ENCODE peak calls at places on chromosomes 5 and 9, in seven cellular contexts. S is progenitor cell of endocrine pancreas, F is spleen, M is bronchial epithelial cell, L is brain microvascular endothelial cell, D is PC-3, X is GM13977. Z is an unnamed sample.

GRCh38 chr9:137320555-137321384 is 18.7 kb upstream of the NRARP start:
- DNase-seq in S (no peak), F (peak), M (no peak), L (no peak), D (no peak), X (peak), Z (no peak)

GRCh38 chr9:132748450-132748849 is 78.2 kb downstream of the GTF3C4 start:
- DNase-seq in S (no peak), F (peak), M (no peak), L (peak), D (no peak), X (no peak), Z (no peak)

GRCh38 chr9:128927731-128928411 is 7.1 kb downstream of the PHYHD1 start:
- DNase-seq in S (peak), F (no peak), M (no peak), L (peak), D (peak), X (peak), Z (peak)

GRCh38 chr5:91271999-91272398 is 111.1 kb downstream of the ARRDC3 start:
- DNase-seq in S (no peak), F (no peak), M (no peak), L (no peak), D (no peak), X (no peak), Z (no peak)

GRCh38 chr9:78292026-78292425 is 4.9 kb upstream of the PSAT1 start:
- DNase-seq in S (no peak), F (no peak), M (no peak), L (no peak), D (no peak), X (no peak), Z (no peak)

GRCh38 chr5:179793470-179794139 is at the start of gene LTC4S:
- DNase-seq in S (no peak), F (peak), M (no peak), L (no peak), D (no peak), X (no peak), Z (no peak)

GRCh38 chr9:29555452-29555851 is 1982.2 kb upstream of the C9orf72 start:
- DNase-seq in S (no peak), F (no peak), M (no peak), L (no peak), D (no peak), X (no peak), Z (no peak)

GRCh38 chr9:133160742-133161541 is 2.8 kb downstream of the GBGT1 start:
- DNase-seq in S (no peak), F (peak), M (peak), L (peak), D (peak), X (peak), Z (peak)

GRCh38 chr9:92820964-92821363 is 56.3 kb upstream of the BICD2 start:
- DNase-seq in S (no peak), F (no peak), M (no peak), L (no peak), D (no peak), X (no peak), Z (no peak)

GRCh38 chr9:132946624-132947295 is 2.3 kb upstream of the TSC1 start:
- DNase-seq in S (no peak), F (no peak), M (peak), L (peak), D (no peak), X (no peak), Z (no peak)

GRCh38 chr5:138900281-138900965 is 25.3 kb upstream of the LRRTM2 start:
- DNase-seq in S (no peak), F (no peak), M (peak), L (peak), D (no peak), X (no peak), Z (peak)

GRCh38 chr9:120363697-120364096 is 216.3 kb downstream of the CDK5RAP2 start:
- DNase-seq in S (no peak), F (no peak), M (no peak), L (no peak), D (no peak), X (no peak), Z (no peak)

GRCh38 chr9:33329117-33329563 is 38.8 kb downstream of the NFX1 start:
- DNase-seq in S (no peak), F (no peak), M (peak), L (peak), D (peak), X (no peak), Z (peak)

GRCh38 chr5:89480406-89481007 is 597.5 kb upstream of the MEF2C start:
- DNase-seq in S (no peak), F (no peak), M (peak), L (no peak), D (peak), X (no peak), Z (no peak)

DNA sequence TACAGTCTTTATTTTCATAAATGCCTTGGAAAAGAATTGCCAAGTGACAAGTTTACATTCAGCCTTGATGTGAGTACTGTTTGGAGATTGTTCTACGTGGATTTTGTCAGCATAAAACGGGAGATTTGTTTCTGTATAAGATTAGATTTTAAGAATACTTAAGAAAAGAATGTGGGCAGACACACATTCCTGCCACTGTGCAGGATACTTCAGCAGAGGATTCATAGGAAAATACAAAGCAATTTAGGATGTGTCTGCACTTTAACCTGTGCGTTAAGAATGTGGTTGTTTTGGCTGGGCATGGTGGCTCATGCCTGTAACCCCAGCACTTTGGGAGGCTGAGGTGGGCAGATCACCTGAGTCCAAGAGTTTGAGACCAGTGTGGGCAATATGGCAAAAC is 37.2 kb downstream of the GPR107 start:
- DNase-seq in S (no peak), F (no peak), M (no peak), L (no peak), D (no peak), X (no peak), Z (no peak)
- TF ChIP-seq CTCF in S (no peak), F (no peak), M (no peak), L (no peak), D (no peak), X (no peak), Z (no peak)

GRCh38 chr9:136268318-136268717 is 22.7 kb upstream of the QSOX2 start:
- DNase-seq in S (no peak), F (no peak), M (no peak), L (no peak), D (no peak), X (no peak), Z (peak)

GRCh38 chr9:136265561-136266355 is 20.1 kb upstream of the QSOX2 start:
- DNase-seq in S (no peak), F (no peak), M (no peak), L (no peak), D (no peak), X (no peak), Z (no peak)

GRCh38 chr9:136268776-136269175 is 23.2 kb upstream of the QSOX2 start:
- DNase-seq in S (no peak), F (no peak), M (no peak), L (no peak), D (no peak), X (no peak), Z (no peak)

GRCh38 chr9:136264803-136265405 is 19.3 kb upstream of the QSOX2 start:
- DNase-seq in S (no peak), F (no peak), M (no peak), L (no peak), D (no peak), X (no peak), Z (no peak)

DNA sequence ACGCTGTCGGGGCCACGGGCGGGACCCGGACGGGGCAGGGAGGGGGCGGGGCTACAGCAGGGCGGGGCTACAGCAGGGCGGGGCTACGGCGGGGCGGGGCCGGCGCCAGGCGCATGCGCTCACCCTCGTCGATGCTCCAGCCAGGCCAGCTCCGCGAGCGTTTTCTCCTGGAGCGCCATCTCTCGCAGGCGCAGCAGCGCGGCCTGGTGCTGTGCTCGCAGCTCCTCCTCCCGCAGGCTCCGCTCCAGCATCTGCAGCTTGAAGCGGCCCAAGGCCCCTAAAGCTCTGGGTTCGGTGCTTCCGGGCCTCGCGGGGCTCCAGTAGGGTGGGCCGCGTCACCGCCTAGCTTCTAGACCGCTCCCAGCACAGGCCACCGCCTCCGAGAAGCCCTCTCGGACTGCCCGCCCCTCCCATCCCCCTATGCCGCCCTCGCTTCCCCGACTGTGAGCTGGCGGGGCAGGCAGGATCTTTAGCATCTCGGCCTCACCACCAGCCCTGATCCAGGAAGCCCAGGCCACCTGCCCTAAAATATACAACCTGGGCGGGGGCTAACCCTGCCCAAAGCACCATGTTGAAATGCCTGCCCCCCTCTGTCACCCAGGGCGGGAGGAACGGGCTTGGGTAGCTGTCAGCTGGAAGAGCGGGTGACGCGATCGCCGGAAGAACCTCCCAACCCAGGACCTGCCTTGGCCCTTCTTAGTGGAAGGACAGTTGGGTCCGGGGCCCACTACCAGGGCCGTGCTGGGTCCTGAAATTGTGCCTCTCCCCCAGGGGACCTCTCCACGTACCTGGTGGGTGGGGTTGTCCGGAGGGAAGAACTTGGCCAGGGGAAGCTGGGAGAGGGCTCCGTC is 21.9 kb upstream of the QSOX2 start:
- DNase-seq in S (peak), F (peak), M (peak), L (peak), D (peak), X (peak), Z (peak)
- TF ChIP-seq CTCF in S (peak), F (no peak), M (peak), L (peak), D (peak), X (peak), Z (no peak)

GRCh38 chr5:40367260-40367659 is 312.5 kb upstream of the PTGER4 start:
- DNase-seq in S (no peak), F (no peak), M (no peak), L (peak), D (no peak), X (no peak), Z (no peak)
- TF ChIP-seq CTCF in S (no peak), F (no peak), M (no peak), L (peak), D (peak), X (no peak), Z (peak)

DNA sequence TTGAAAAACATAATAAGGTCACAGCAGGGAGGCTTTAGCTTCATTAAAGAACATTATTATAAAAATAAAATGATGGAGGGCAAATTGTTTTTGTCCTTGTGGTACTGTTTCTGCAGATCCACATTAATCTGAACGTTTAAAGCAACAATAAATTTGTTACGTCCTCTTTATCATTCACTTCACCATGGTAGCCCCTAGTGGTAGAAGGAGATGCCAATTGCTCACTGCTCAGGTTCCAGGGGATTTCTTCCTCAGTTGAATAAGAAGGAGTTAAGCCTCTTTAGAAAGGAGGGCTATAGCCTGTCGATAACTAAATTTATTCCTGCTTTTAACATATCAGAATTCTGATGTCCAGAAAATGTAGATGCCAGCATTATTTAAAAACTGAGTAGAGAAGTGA is 692.4 kb downstream of the PTPRD start:
- DNase-seq in S (no peak), F (no peak), M (no peak), L (no peak), D (no peak), X (no peak), Z (peak)
- TF ChIP-seq CTCF in S (peak), F (no peak), M (no peak), L (peak), D (no peak), X (no peak), Z (peak)

DNA sequence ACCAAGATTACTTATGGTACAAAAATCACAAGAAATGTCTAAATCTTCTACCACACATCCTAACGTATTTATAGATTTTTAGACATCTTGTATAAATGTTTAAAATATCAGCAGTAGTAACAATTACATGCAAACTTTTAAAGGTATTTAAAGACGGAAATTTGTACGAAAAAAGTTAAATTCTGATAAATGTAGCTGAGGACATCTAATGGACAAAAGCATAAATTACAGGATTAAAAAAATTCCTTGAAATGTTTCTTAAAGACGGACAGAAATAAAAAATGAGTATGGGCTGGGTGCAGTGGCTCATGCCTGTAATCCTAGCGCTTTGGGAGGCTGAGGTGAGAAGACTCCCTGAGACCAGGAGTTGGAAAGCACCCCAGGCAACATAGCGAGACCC is 15.8 kb downstream of the ERCC8 start:
- DNase-seq in S (no peak), F (no peak), M (peak), L (no peak), D (no peak), X (no peak), Z (no peak)
- TF ChIP-seq CTCF in S (peak), F (no peak), M (no peak), L (peak), D (no peak), X (peak), Z (peak)

DNA sequence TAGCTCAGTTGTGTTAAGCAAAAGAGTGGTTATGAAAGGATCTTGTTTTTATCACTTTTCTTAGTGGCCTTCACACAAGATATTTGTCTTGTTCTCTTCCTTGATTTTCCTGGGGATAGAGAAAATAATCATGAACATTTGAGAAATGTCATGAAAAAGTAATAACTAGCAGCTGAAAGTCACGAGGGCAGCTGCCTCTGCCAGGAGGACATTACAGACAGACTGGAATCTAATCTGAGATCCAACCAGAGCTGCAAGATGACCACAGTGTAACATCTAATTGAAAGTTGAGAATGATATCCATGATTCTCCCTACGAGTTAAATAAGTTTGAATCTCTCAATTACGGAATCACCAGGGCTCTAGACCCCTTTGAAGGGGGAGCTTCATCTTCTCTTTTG is 274.9 kb downstream of the ARHGAP26 start:
- DNase-seq in S (no peak), F (no peak), M (no peak), L (no peak), D (no peak), X (no peak), Z (no peak)
- TF ChIP-seq CTCF in S (no peak), F (no peak), M (no peak), L (no peak), D (no peak), X (no peak), Z (no peak)

GRCh38 chr5:38755171-38755570 is 90.6 kb upstream of the OSMR start:
- DNase-seq in S (no peak), F (no peak), M (peak), L (peak), D (peak), X (no peak), Z (peak)
- TF ChIP-seq CTCF in S (peak), F (no peak), M (no peak), L (peak), D (peak), X (no peak), Z (no peak)

GRCh38 chr5:143699121-143699520 is 112.8 kb upstream of the HMHB1 start:
- DNase-seq in S (no peak), F (no peak), M (peak), L (no peak), D (no peak), X (no peak), Z (no peak)

GRCh38 chr5:143698534-143698933 is 113.4 kb upstream of the HMHB1 start:
- DNase-seq in S (no peak), F (no peak), M (no peak), L (no peak), D (no peak), X (no peak), Z (no peak)

GRCh38 chr5:143701476-143701875 is 110.5 kb upstream of the HMHB1 start:
- DNase-seq in S (no peak), F (no peak), M (no peak), L (no peak), D (no peak), X (no peak), Z (no peak)

GRCh38 chr5:143703659-143704058 is 108.3 kb upstream of the HMHB1 start:
- DNase-seq in S (no peak), F (no peak), M (no peak), L (no peak), D (no peak), X (no peak), Z (no peak)

GRCh38 chr5:143700994-143701393 is 111.0 kb upstream of the HMHB1 start:
- DNase-seq in S (no peak), F (no peak), M (no peak), L (no peak), D (no peak), X (no peak), Z (no peak)
- TF ChIP-seq CTCF in S (no peak), F (no peak), M (no peak), L (peak), D (peak), X (no peak), Z (peak)

GRCh38 chr5:43041131-43041668 is 1.1 kb upstream of the ANXA2R start:
- DNase-seq in S (no peak), F (peak), M (no peak), L (no peak), D (no peak), X (no peak), Z (no peak)

GRCh38 chr5:43042626-43043399 is 2.7 kb upstream of the ANXA2R start:
- DNase-seq in S (no peak), F (peak), M (peak), L (peak), D (peak), X (peak), Z (peak)

GRCh38 chr5:43043400-43043756 is 3.3 kb upstream of the ANXA2R start:
- DNase-seq in S (no peak), F (no peak), M (no peak), L (no peak), D (no peak), X (no peak), Z (no peak)

GRCh38 chr5:43041669-43042175 is 1.6 kb upstream of the ANXA2R start:
- DNase-seq in S (no peak), F (no peak), M (peak), L (peak), D (peak), X (no peak), Z (peak)

DNA sequence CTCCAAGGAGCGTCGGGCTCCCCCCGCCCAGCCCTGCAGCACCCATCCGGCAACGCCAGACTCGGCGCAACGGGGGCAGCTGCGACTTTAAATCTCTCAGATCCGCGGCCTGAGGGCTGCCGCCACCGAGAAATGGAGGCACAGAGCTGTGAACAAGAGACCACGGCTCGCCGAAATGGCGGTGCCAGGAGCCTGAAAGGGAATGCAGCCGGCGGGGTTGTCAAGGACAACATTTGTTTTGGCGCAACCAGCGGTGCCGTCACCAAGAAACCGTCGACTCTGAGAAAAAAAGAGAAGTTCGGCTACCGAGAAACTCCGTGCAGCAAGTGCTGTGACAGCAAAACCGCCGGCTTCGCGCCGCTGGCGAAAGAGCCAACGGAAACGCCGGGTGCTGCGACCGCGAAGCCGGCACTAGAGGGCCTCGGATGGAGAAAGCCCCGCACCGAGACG is 2.1 kb upstream of the ANXA2R start:
- DNase-seq in S (no peak), F (peak), M (peak), L (peak), D (peak), X (peak), Z (peak)
- TF ChIP-seq CTCF in S (peak), F (peak), M (peak), L (peak), D (peak), X (peak), Z (no peak)